ENCODE peak calls at places on chromosomes 16 and 17, in four cellular contexts. E is transverse colon, B is HCT116, Q is endothelial cell of umbilical vein. P is an unnamed sample. For H3K4me1, the result is how much of the 10 kb centered on the place peaks cover.

GRCh38 chr17:16989953-16990860 is 18.3 kb upstream of the TNFRSF13B start:
- DNase-seq in B (no peak), E (no peak), Q (no peak), P (no peak)

GRCh38 chr17:63601439-63602371 is 1.0 kb downstream of the TACO1 start:
- DNase-seq in E (peak), Q (peak), B (no peak), P (no peak)

GRCh38 chr17:38748329-38749221 is at the start of gene PCGF2:
- DNase-seq in E (peak), Q (peak), B (peak), P (peak)

GRCh38 chr17:30031214-30031869 is 85.3 kb upstream of the NSRP1 start:
- DNase-seq in B (no peak), Q (no peak), E (no peak), P (no peak)

GRCh38 chr17:13030459-13031305 is 12.9 kb upstream of the ELAC2 start:
- DNase-seq in E (peak), B (no peak), Q (peak), P (no peak)

GRCh38 chr17:81342700-81343070 is 47.6 kb upstream of the SLC38A10 start:
- DNase-seq in B (no peak), E (no peak), Q (no peak), P (no peak)

GRCh38 chr17:74738051-74738996 is 1.3 kb downstream of the RAB37 start:
- DNase-seq in Q (no peak), B (no peak), E (peak), P (no peak)

GRCh38 chr17:57329380-57330214 is 73.3 kb downstream of the MSI2 start:
- DNase-seq in B (no peak), Q (no peak), E (no peak), P (no peak)

GRCh38 chr17:19513897-19514488 is 19.7 kb upstream of the SLC47A1 start:
- DNase-seq in E (peak), B (peak), Q (peak), P (peak)

GRCh38 chr16:88650749-88651275 is at the start of gene CYBA:
- DNase-seq in B (peak), Q (peak), E (peak), P (peak)

GRCh38 chr16:90016339-90016950 is 2.8 kb downstream of the DBNDD1 start:
- DNase-seq in Q (no peak), E (no peak), B (no peak), P (no peak)

GRCh38 chr17:32588135-32588534 is 101.3 kb downstream of the CDK5R1 start:
- DNase-seq in Q (no peak), B (no peak), E (no peak), P (no peak)

GRCh38 chr16:25957707-25958106 is 265.9 kb downstream of the HS3ST4 start:
- DNase-seq in B (no peak), Q (no peak), E (no peak), P (no peak)

GRCh38 chr17:80842456-80843053 is 149.1 kb upstream of the CHMP6 start:
- DNase-seq in E (no peak), B (no peak), Q (no peak), P (no peak)

GRCh38 chr16:11255737-11256656 is at the start of gene SOCS1:
- DNase-seq in E (peak), B (peak), Q (peak), P (peak)

GRCh38 chr17:80445152-80446110 is 30.5 kb downstream of the ENDOV start:
- DNase-seq in Q (no peak), B (no peak), E (no peak), P (no peak)

GRCh38 chr17:31629696-31630470 is 229.2 kb downstream of the COPRS start:
- DNase-seq in Q (no peak), E (no peak), B (no peak), P (no peak)

GRCh38 chr16:84141143-84141670 is 3.8 kb downstream of the HSDL1 start:
- DNase-seq in B (peak), Q (no peak), E (no peak), P (no peak)

GRCh38 chr16:17368951-17369350 is 101.8 kb downstream of the XYLT1 start:
- DNase-seq in Q (no peak), B (no peak), E (no peak), P (no peak)

GRCh38 chr17:74632196-74632540 is 8.6 kb upstream of the CD300E start:
- DNase-seq in Q (no peak), E (no peak), B (no peak), P (no peak)

GRCh38 chr17:32285770-32286517 is 20.3 kb downstream of the RHBDL3 start:
- DNase-seq in E (no peak), B (no peak), Q (no peak), P (no peak)

GRCh38 chr16:75109732-75110243 is 6.8 kb downstream of the LDHD start:
- DNase-seq in Q (no peak), E (peak), B (no peak), P (no peak)

GRCh38 chr16:81314603-81315270 is at the start of gene GAN:
- DNase-seq in E (peak), B (peak), Q (peak), P (peak)

DNA sequence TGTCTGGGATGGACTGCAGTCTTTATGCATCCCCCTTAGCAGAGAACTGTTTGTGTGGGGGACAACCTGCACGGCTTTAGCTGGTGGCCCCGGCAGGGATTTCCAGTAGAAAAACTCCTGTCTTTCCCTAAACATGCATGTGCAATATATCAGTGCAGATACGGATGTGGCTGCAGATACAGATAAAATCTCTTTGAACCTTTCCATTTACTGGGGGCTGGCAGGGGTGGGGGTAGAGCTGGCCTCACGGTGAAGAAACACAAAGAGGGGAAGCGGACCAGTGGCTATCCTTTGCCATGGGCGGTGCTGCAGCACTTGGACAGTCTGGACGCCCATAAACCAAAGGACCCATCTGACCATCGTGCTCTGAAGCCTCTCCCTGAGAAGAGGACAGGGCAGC is 201.3 kb downstream of the ZFHX3 start:
- DNase-seq in Q (no peak), B (no peak), E (no peak), P (no peak)
- H3K4me1 ChIP-seq in Q (under half), B (under half), E (under half), P (under half)

DNA sequence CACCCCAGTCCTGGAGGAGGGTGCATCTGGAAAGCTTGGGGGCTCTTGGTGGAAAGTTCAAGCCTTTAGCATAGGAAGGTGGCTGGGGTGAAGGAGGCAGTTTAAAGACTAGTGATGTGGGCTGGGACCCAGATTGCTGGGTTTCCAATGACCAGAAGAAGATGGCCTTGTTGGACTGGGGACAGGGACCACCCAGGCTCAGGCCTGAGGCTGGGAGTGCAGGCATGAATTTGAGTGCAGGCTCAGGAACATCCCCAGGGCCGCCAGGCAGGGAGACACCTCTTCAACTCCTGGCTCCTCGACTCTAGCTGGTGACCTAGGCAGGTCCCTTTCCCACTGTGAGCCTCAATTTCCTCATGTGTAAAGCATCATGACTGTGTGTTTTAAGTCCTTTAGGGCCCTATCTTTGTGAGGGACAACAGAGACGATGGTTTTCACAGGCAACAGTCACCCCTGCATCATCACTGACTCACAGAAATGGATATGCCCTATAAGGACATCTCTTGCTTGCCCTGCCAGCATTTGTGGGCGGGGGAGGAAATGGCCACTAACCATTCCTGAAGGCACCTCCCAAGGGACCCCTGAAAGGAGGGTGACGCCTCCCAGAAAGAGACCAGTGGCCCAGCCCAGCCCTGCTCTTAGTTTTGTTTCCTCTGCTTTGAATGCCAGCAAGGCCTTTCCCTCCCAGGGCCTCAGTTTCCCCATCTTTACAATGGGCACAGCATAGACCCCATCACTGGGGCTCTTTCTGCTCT is 11.1 kb downstream of the NLRC5 start:
- DNase-seq in Q (peak), B (peak), E (peak), P (no peak)
- TF ChIP-seq POLR2AphosphoS5 in Q (peak), B (no peak), E (no peak), P (no peak)

GRCh38 chr17:43403846-43404245 is 5.1 kb downstream of the ARL4D start:
- DNase-seq in E (no peak), B (no peak), Q (no peak), P (no peak)
- H3K4me1 ChIP-seq in E (under half), B (under half), Q (under half), P (under half)

GRCh38 chr16:1158456-1159324 is 5.8 kb downstream of the CACNA1H start:
- DNase-seq in Q (no peak), E (peak), B (no peak), P (no peak)
- TF ChIP-seq POLR2AphosphoS5 in Q (no peak), E (peak), B (no peak), P (peak)

GRCh38 chr17:21288581-21289017 is 4.1 kb downstream of the MAP2K3 start:
- DNase-seq in E (no peak), Q (no peak), B (no peak), P (no peak)
- H3K4me1 ChIP-seq in E (under half), Q (under half), B (half or more), P (under half)

DNA sequence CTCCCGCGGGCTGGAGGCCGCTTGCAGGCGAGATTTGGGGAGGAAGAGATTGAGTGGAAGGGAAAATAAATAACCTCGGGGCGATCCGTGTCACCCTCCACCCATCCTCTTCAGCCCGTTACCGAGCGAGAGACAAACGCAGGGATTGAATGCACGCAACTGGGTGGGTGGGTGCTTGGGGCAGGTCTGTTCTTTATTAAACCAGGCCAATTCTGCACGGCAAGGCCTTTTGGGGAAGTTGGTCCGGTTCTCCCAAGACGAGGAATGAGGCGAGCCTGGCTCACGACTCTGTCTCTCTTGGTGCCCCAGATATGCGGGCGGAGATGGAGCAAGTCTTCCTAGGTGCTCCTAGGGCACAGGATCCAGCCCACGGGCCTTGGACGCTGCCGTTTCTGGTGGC is 396 bp upstream of the HOXB7 start:
- DNase-seq in E (no peak), Q (no peak), B (no peak), P (no peak)
- TF ChIP-seq POLR2AphosphoS5 in E (peak), Q (no peak), B (no peak), P (no peak)

GRCh38 chr17:78896091-78896833 is 6.7 kb downstream of the CEP295NL start:
- DNase-seq in E (no peak), Q (no peak), B (no peak), P (no peak)

GRCh38 chr17:78897639-78897996 is 5.4 kb downstream of the CEP295NL start:
- DNase-seq in B (no peak), E (no peak), Q (no peak), P (no peak)

GRCh38 chr17:78898075-78898836 is 4.7 kb downstream of the CEP295NL start:
- DNase-seq in B (no peak), E (no peak), Q (no peak), P (no peak)

GRCh38 chr17:78895322-78895721 is 7.7 kb downstream of the CEP295NL start:
- DNase-seq in E (no peak), B (no peak), Q (peak), P (no peak)

DNA sequence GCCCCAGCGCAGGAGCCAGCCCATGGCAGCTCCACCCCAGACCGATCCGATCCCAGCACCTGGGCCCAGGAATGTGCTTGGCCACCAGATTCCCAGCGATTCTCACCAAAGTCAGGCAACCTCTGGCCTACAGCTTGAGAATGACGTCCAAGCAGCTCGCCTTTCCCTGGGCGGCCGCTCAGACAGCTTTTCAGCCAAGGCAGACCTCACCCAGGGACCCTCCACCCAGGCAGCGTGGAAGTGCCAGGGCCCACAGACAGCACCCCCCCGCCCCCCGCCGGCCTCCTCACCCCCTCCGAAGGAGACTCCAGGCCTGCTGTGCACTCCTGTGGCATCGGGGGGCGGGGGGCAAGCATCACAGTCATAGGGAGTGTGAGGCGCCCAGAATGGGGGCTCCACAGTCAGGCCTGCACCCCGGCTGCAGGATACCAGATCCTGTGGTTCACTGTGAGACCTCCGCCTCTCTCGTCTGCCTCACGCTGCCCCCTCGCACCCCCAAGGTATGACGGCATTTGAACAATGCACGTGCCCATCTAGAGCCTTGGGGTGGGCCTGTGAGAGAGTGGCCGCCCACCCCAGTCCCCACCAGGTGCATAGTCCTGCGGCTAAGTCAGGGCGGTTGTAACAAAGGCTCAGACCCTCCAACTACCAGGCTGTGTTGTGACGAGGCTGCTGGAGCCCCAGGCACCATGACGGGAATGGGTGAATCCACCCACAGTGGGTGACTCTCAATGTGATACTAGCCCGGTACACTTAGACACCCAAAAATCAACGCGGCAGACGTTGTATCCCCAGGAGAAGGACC is 6.0 kb downstream of the CEP295NL start:
- DNase-seq in E (no peak), Q (no peak), B (no peak), P (no peak)
- H3K4me1 ChIP-seq in E (under half), Q (under half), B (under half), P (under half)

GRCh38 chr17:52025231-52025630 is 133.3 kb downstream of the CA10 start:
- DNase-seq in E (no peak), Q (no peak), B (no peak), P (no peak)

GRCh38 chr17:52027620-52028019 is 130.9 kb downstream of the CA10 start:
- DNase-seq in E (no peak), B (no peak), Q (no peak), P (no peak)

GRCh38 chr17:52026075-52026474 is 132.4 kb downstream of the CA10 start:
- DNase-seq in Q (no peak), B (no peak), E (no peak), P (no peak)

GRCh38 chr17:52027081-52027480 is 131.4 kb downstream of the CA10 start:
- DNase-seq in E (no peak), Q (no peak), B (no peak), P (no peak)

DNA sequence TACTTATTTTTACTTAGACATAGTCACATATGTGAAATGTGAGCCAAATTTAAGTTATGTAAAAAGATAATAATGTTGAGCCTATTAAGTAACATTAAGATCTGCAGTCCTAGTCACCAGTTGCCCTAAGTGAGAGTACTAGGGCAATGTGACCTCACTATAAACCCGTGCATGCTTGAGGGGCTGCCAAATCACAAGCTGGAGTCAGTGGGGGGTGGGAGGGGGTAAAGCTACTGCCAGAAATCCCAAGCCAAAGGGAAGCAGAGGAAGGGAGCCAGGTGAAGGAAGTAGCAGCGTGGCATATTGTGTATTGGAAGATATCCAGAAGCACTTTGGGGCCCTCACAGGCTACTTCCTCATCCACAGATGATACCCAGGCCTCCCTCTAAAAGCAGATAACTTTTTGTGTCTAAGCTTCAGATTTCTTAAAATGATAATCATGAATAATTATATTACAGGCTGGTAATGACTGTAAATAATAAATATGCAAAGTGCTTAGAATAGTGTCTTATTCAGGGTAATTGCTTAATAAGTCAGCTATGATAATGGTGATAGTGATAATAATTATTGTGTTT is 134.1 kb downstream of the CA10 start:
- DNase-seq in E (no peak), B (no peak), Q (no peak), P (no peak)
- TF ChIP-seq POLR2AphosphoS5 in E (no peak), B (no peak), Q (no peak), P (no peak)

GRCh38 chr17:353213-353837 is 718 bp upstream of the RPH3AL start:
- DNase-seq in E (no peak), Q (no peak), B (no peak), P (no peak)
- H3K4me1 ChIP-seq in E (half or more), Q (under half), B (under half), P (under half)

GRCh38 chr16:68021490-68021889 is 1.5 kb downstream of the DDX28 start:
- DNase-seq in Q (no peak), E (no peak), B (no peak), P (no peak)

GRCh38 chr16:68022728-68023537 is at the start of the genes DDX28 and DUS2:
- DNase-seq in Q (peak), B (peak), E (peak), P (peak)

GRCh38 chr16:68019167-68019680 is 3.5 kb upstream of the DPEP2NB start:
- DNase-seq in Q (no peak), E (no peak), B (no peak), P (no peak)

DNA sequence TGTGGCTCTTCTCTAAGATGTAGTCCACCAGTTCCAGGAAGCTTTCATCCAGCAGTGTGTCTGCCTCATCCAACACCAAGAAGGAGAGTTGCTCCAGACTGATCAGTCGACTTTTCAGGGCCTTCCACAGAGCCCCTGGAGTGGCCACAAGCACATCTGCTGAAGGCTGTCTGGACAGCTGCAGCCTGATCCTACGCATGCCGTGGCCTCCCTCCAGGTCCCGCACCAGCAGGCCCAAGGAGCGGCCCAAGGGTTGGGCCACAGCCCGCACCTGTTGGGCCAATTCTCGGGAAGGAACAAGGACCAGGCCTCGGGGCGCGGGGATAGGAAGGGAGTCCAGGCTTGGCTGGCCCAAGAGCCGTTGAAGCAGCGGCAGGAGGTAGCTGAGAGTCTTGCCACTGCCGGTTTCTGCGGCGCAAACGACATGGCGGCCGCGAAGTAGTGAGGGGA is 729 bp downstream of the DDX28 start:
- DNase-seq in B (no peak), Q (no peak), E (no peak), P (no peak)
- TF ChIP-seq POLR2AphosphoS5 in B (no peak), Q (no peak), E (no peak), P (no peak)